ENCODE peak calls at places on chromosomes 3 and 15, in ten cellular contexts. K is Peyer's patch, T is neural progenitor cell, J is IMR-90, A is heart left ventricle, M is GM23248, O is prostate gland, E is cardiac muscle cell, V is tibial artery, Y is left ventricle myocardium inferior. X is an unnamed sample.

GRCh38 chr3:178966299-178967183 is 105.1 kb downstream of the ZMAT3 start:
- DNase-seq in K (no peak), T (no peak), J (peak; percentile 37), A (no peak), M (peak; percentile 67), O (no peak), E (peak; percentile 57), V (no peak), Y (peak; percentile 12), X (no peak)

GRCh38 chr3:127640031-127640355 is 11.0 kb downstream of the PODXL2 start:
- DNase-seq in K (peak; percentile 14), T (no peak), J (no peak), A (no peak), M (no peak), O (no peak), E (no peak), V (no peak), Y (no peak), X (no peak)

GRCh38 chr3:46393554-46394434 is 13.1 kb downstream of the CCR5AS start:
- DNase-seq in K (no peak), T (no peak), J (peak; percentile 47), A (no peak), M (no peak), O (no peak), E (peak; percentile 62), V (no peak), Y (no peak), X (no peak)

GRCh38 chr3:23889401-23889800 is 27.4 kb downstream of the NKIRAS1 start:
- DNase-seq in K (no peak), T (no peak), J (no peak), A (no peak), M (no peak), O (no peak), E (no peak), V (no peak), Y (no peak), X (no peak)

GRCh38 chr3:47825590-47825989 is 22.7 kb downstream of the DHX30 start:
- DNase-seq in K (no peak), T (no peak), J (no peak), A (no peak), M (no peak), O (no peak), E (no peak), V (no peak), Y (no peak), X (no peak)

GRCh38 chr15:66959066-66959465 is 106.3 kb upstream of the SMAD3 start:
- DNase-seq in K (no peak), T (no peak), J (no peak), A (no peak), M (no peak), O (no peak), E (no peak), V (no peak), Y (no peak), X (no peak)

GRCh38 chr3:151871639-151872468 is 1.6 kb upstream of the SUCNR1 start:
- DNase-seq in K (no peak), T (no peak), J (no peak), A (no peak), M (no peak), O (no peak), E (peak; percentile 43), V (no peak), Y (no peak), X (no peak)

GRCh38 chr15:43276563-43277200 is 10.0 kb upstream of the TGM5 start:
- DNase-seq in K (no peak), T (no peak), J (no peak), A (no peak), M (no peak), O (no peak), E (no peak), V (no peak), Y (no peak), X (no peak)

GRCh38 chr15:101135532-101136166 is 116.2 kb downstream of the CHSY1 start:
- DNase-seq in K (peak; percentile 61), T (no peak), J (no peak), A (no peak), M (no peak), O (no peak), E (no peak), V (no peak), Y (no peak), X (no peak)

GRCh38 chr3:13700362-13700761 is 151.4 kb downstream of the FBLN2 start:
- DNase-seq in K (no peak), T (peak; percentile 71), J (no peak), A (no peak), M (no peak), O (no peak), E (no peak), V (no peak), Y (no peak), X (no peak)

GRCh38 chr3:42631650-42632049 is 21.8 kb upstream of the ZBTB47 start:
- DNase-seq in K (no peak), T (no peak), J (no peak), A (no peak), M (no peak), O (no peak), E (no peak), V (no peak), Y (no peak), X (no peak)
- H3K4me3 ChIP-seq in K (no peak overlapping the region), T (no peak overlapping the region), J (no peak overlapping the region), A (no peak overlapping the region), M (no peak overlapping the region), O (no peak overlapping the region), E (no peak overlapping the region), V (no peak overlapping the region), Y (no peak overlapping the region), X (no peak overlapping the region)

DNA sequence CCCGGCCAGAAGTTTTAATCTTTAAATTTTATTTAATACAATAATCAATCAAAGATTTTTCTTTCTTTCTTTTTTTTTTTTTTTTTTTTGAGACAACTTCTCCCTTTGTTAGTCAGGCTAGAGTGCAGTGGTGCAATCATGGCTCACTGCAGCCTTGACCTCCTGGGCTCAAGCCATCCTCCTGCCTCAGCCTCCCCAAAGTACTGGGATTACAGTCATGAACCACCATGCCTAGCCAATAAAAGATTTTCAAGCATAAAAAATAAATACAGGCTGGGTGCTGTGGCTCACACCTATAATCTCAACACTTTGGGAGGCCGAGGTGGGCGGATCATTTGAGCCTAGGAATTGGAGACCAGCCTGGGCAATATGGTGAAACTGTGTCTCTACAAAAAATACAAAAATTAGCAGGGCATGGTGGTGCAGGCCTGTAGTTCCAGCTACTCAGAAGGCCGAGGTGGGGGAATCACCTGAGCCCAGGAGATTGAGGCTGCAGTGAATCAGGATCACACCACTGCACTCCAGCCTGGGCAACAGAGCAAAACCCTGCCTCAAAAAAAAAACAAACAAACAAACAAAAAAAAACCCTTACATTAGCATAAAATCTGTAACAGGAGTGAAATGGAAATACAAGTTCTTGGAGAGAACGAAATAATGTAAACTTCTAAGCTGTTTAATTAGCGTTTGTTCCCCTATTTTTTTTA is 29.1 kb upstream of the SRP14 start:
- DNase-seq in K (no peak), T (no peak), J (no peak), A (no peak), M (no peak), O (no peak), E (no peak), V (no peak), Y (no peak), X (no peak)
- H3K4me1 ChIP-seq in K (no peaks in the 10 kb centered on the region), T (peaks cover 32% of the 10 kb centered on the region), J (peaks cover 25% of the 10 kb centered on the region), A (peaks cover 36% of the 10 kb centered on the region), M (peaks cover 27% of the 10 kb centered on the region), O (peaks cover 14% of the 10 kb centered on the region), E (peaks cover 14% of the 10 kb centered on the region), V (peaks cover 13% of the 10 kb centered on the region), Y (peaks cover 44% of the 10 kb centered on the region), X (no peaks in the 10 kb centered on the region)

DNA sequence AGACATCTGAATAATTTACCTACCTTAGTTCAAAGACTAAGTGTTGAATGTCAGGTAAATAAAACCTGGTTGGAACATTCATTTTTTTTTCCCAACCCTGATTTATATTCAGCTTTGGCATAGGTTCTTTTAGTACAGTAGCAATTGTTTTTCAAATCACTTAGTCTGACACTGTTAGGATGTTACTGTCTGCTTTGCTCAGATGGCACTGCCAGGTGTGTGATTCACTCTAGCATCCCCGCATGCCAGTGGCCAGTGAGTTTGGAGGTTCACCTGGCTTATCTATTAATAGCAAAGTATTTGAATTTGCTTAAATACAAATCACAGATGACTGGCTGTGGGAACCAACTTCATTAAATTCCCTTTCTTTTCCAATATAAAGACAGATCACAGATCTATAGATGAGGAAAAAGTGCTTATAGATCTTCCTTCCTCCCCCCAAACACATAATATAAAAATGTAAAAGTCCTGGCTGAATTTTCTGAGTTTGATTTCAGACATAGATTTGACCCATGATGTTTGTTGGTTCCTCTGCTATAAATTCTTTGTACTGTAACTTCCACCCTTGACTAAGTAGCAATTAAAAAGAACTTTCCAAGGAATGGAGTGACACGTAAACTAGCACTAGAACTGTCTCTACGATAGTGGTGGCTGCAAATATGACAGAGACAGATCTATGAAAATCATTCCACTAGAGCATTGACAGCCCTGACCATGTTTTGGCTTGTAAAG is 3.9 kb downstream of the THBS1 start:
- DNase-seq in K (no peak), T (no peak), J (peak; percentile 28), A (no peak), M (peak; percentile 45), O (no peak), E (peak; percentile 37), V (no peak), Y (no peak), X (no peak)
- H3K4me3 ChIP-seq in K (no peak overlapping the region), T (no peak overlapping the region), J (peak overlapping the region; percentile 31), A (no peak overlapping the region), M (peak overlapping the region; percentile 74), O (no peak overlapping the region), E (no peak overlapping the region), V (peak overlapping the region; percentile 69), Y (peak overlapping the region; percentile 78), X (no peak overlapping the region)

DNA sequence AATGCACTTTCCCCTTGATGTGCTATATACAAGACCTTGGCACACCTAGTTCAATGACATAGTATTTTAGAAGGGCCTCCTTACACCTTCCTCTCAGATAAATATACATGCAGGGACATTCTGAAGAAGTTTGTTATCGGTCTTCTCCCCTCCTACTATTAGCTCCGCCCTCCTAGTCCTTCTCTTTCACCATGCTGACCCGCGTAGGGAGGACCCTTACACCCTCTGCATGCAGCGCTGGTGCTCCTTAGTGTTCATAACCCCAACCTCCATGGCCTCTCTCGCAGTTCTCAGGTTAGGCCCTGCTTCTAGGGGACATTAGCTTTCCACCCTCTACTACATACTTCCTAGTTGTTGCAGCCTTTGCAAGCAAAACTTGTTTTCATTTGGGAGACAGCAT is 146.4 kb downstream of the PGPEP1L start:
- DNase-seq in K (no peak), T (no peak), J (no peak), A (no peak), M (no peak), O (no peak), E (no peak), V (no peak), Y (no peak), X (no peak)
- H3K4me1 ChIP-seq in K (no peaks in the 10 kb centered on the region), T (peaks cover 28% of the 10 kb centered on the region), J (peaks cover 17% of the 10 kb centered on the region), A (peaks cover 55% of the 10 kb centered on the region), M (peaks cover 60% of the 10 kb centered on the region), O (peaks cover 18% of the 10 kb centered on the region), E (peaks cover 9% of the 10 kb centered on the region), V (peaks cover 58% of the 10 kb centered on the region), Y (peaks cover 72% of the 10 kb centered on the region), X (peaks cover 6% of the 10 kb centered on the region)

DNA sequence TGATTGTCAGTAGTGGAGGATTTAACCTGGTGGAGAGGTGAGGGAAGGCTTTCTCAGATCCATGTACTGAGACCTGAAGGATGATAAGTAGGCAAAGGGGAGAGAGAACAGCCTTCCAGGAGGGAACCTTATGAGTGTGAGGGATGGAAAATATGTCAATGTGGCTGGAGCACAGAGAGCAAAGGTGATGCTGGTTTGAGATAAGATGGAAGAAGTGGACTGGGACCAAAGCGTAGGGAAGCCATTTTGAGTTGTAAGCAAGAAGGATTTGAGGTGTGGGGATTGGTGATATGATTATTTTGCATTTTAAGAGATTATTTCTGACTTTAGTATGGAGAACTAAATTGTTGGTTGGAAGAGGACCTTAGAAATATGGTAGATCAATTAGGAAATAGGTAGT is 3.9 kb downstream of the FBXO45 start:
- DNase-seq in K (no peak), T (no peak), J (no peak), A (no peak), M (no peak), O (no peak), E (no peak), V (no peak), Y (no peak), X (no peak)
- H3K4me3 ChIP-seq in K (no peak overlapping the region), T (no peak overlapping the region), J (no peak overlapping the region), A (no peak overlapping the region), M (no peak overlapping the region), O (no peak overlapping the region), E (no peak overlapping the region), V (no peak overlapping the region), Y (no peak overlapping the region), X (no peak overlapping the region)

X was measured in naive thymus-derived CD4-positive, alpha-beta T cell.